ENCODE peak calls at places on chromosomes 16 and 17, in seven cellular contexts. M is SJCRH30; Q is heart left ventricle; I is CD4-positive, alpha-beta T cell; A is DND-41; R is uterus; T is HCT116. O is an unnamed sample.
A peak's percentile ranks its signal among the peaks of the same experiment; 100 is the strongest.

GRCh38 chr16:78926723-78927200 is 673.8 kb downstream of the MAF start:
- DNase-seq in I (no peak), Q (no peak), M (peak; percentile 70), T (no peak), R (no peak), A (no peak), O (no peak)

GRCh38 chr16:11550651-11551498 is 35.8 kb downstream of the LITAF start:
- DNase-seq in M (no peak), R (no peak), Q (no peak), I (no peak), T (no peak), A (no peak), O (no peak)

GRCh38 chr17:28747046-28747691 is 3.4 kb downstream of the TRAF4 start:
- DNase-seq in Q (no peak), T (no peak), I (no peak), A (no peak), M (no peak), R (no peak), O (peak; percentile 58)

GRCh38 chr17:34670618-34671017 is 91.2 kb downstream of the TMEM132E start:
- DNase-seq in A (no peak), Q (peak; percentile 8), T (no peak), I (no peak), M (no peak), R (no peak), O (no peak)

GRCh38 chr16:85479972-85480726 is 133.0 kb upstream of the GSE1 start:
- DNase-seq in A (no peak), T (no peak), Q (no peak), M (peak; percentile 88), I (no peak), R (no peak), O (no peak)

GRCh38 chr16:19135201-19135838 is 21.6 kb downstream of the ITPRIPL2 start:
- DNase-seq in M (no peak), Q (no peak), R (no peak), A (no peak), T (no peak), I (no peak), O (no peak)

GRCh38 chr17:37294888-37295287 is 80.9 kb upstream of the C17orf78 start:
- DNase-seq in R (no peak), T (no peak), Q (no peak), I (no peak), M (no peak), A (no peak), O (no peak)

GRCh38 chr17:75927286-75927922 is 13.4 kb downstream of the FBF1 start:
- DNase-seq in A (no peak), Q (no peak), I (no peak), R (no peak), T (peak; percentile 46), M (peak; percentile 53), O (peak; percentile 58)

GRCh38 chr16:165218-165538 is 600 bp upstream of the HBM start:
- DNase-seq in M (no peak), Q (no peak), A (no peak), T (no peak), I (no peak), R (no peak), O (no peak)

GRCh38 chr16:9297437-9298113 is 206.1 kb downstream of the HAPSTR1 start:
- DNase-seq in T (peak; percentile 34), Q (peak; percentile 23), M (peak; percentile 26), A (no peak), R (peak; percentile 18), I (no peak), O (peak; percentile 75)

GRCh38 chr17:7060165-7060890 is 16.4 kb upstream of the SLC16A11 start:
- DNase-seq in A (no peak), I (no peak), Q (no peak), T (peak; percentile 96), R (no peak), M (no peak), O (no peak)

GRCh38 chr17:2068101-2068518 is 13.2 kb downstream of the HIC1 start:
- DNase-seq in A (no peak), Q (no peak), M (no peak), T (no peak), R (peak; percentile 55), I (no peak), O (no peak)

GRCh38 chr17:8338806-8339205 is 834 bp upstream of the ODF4 start:
- DNase-seq in R (no peak), A (no peak), Q (no peak), T (no peak), I (no peak), M (no peak), O (no peak)

GRCh38 chr16:84278968-84279367 is 15.7 kb upstream of the WFDC1 start:
- DNase-seq in A (no peak), T (no peak), R (no peak), Q (no peak), M (no peak), I (no peak), O (no peak)

GRCh38 chr17:13017623-13018462 is at the start of gene ELAC2:
- DNase-seq in I (peak; percentile 90), M (peak; percentile 100), R (peak; percentile 97), Q (peak; percentile 98), T (peak; percentile 97), A (peak; percentile 96), O (peak; percentile 98)

GRCh38 chr17:36640346-36640745 is 39.0 kb downstream of the MRM1 start:
- DNase-seq in I (no peak), T (no peak), M (no peak), R (no peak), Q (no peak), A (no peak), O (no peak)

GRCh38 chr17:32523017-32523680 is 36.4 kb downstream of the CDK5R1 start:
- DNase-seq in M (no peak), Q (no peak), I (no peak), A (no peak), R (no peak), T (no peak), O (no peak)

GRCh38 chr17:45104029-45104428 is 28.3 kb downstream of the PLCD3 start:
- DNase-seq in T (no peak), A (no peak), R (no peak), Q (no peak), M (no peak), I (no peak), O (no peak)

GRCh38 chr17:10172241-10172741 is 26.1 kb downstream of the GAS7 start:
- DNase-seq in A (no peak), R (no peak), T (no peak), Q (no peak), M (no peak), I (no peak), O (no peak)

GRCh38 chr17:60630352-60630751 is 30.4 kb downstream of the PPM1D start:
- DNase-seq in R (peak; percentile 23), I (no peak), T (no peak), Q (peak; percentile 41), M (no peak), A (no peak), O (peak; percentile 59)

GRCh38 chr17:37107406-37108083 is 158.8 kb downstream of the AATF start:
- DNase-seq in T (no peak), R (no peak), A (no peak), I (no peak), Q (peak; percentile 64), M (no peak), O (peak; percentile 81)

DNA sequence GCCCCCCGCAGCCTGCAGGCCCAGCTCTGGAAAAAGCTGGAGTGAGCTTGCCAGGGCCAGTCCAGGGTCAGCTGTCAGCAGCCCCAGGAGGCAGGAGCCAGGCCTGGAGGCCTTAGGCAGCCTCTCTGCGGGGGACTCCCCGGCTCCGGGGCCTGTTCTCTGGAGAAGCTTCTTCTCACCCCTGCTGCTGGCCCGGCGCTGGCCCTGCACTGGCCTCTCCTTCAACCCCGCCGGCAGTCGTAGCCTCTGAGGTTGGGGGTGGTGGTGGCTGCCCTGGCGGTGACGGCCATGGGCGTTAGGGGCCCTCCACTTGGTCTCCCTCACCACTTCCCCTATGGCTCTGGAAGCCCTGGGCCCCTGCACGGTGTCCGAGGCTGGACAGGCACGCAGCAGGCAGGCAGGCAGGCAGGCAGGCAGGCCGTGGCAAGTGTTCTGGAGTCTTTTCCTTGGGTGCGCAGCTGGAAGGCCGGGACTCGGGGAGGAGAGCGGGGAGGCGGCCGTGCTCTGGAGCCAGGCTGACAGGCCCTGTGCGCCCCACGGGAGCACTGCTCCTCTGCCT is 2.1 kb downstream of the FOXF1 start:
- DNase-seq in Q (no peak), A (no peak), I (no peak), M (peak; percentile 52), R (no peak), T (no peak), O (no peak)
- H3K27ac ChIP-seq in Q (no peak overlapping the region), A (no peak overlapping the region), I (no peak overlapping the region), M (peak overlapping the region; percentile 76), R (peak overlapping the region; percentile 81), T (no peak overlapping the region), O (no peak overlapping the region)

GRCh38 chr16:57517397-57518367 is 18.7 kb downstream of the CCDC102A start:
- DNase-seq in I (no peak), T (no peak), A (no peak), R (no peak), M (no peak), Q (no peak), O (no peak)
- H3K27me3 ChIP-seq in I (no peaks in the 10 kb centered on the region), T (no peaks in the 10 kb centered on the region), A (no peaks in the 10 kb centered on the region), R (no peaks in the 10 kb centered on the region), M (no peaks in the 10 kb centered on the region), Q (no peaks in the 10 kb centered on the region), O (no peaks in the 10 kb centered on the region)

DNA sequence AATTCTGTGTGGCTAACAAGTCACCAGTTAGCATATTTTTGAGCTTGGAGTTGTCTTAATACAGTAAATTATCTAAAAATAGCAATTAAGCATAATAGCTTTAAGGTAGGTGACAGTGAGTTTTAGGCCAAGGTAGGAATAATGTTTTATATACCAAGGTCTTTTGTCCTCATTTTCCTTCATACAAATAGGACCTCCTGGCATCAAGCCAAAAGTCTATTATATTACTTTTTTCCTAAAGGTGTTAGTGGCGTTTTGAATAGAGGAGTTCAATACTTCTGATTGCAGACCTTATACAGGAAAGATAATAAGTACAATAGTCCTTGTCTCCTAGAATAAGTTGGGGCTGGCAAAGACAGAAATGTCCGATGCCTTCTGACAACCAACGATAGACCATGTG is 2277.7 kb downstream of the TP53TG3F start:
- DNase-seq in I (no peak), R (no peak), M (no peak), T (no peak), A (no peak), Q (no peak), O (no peak)
- H3K9me3 ChIP-seq in I (peaks cover 28% of the 10 kb centered on the region), R (no peaks in the 10 kb centered on the region), M (no peaks in the 10 kb centered on the region), T (no peaks in the 10 kb centered on the region), A (peaks cover 30% of the 10 kb centered on the region), Q (no peaks in the 10 kb centered on the region), O (no peaks in the 10 kb centered on the region)

GRCh38 chr17:48544356-48545021 is 420 bp downstream of the HOXB2 start:
- DNase-seq in M (peak; percentile 66), Q (peak; percentile 88), A (no peak), T (no peak), R (peak; percentile 92), I (peak; percentile 44), O (peak; percentile 97)
- H3K27ac ChIP-seq in M (peak overlapping the region; percentile 90), Q (peak overlapping the region; percentile 88), A (no peak overlapping the region), T (no peak overlapping the region), R (peak overlapping the region; percentile 97), I (peak overlapping the region; percentile 77), O (peak overlapping the region; percentile 80)

DNA sequence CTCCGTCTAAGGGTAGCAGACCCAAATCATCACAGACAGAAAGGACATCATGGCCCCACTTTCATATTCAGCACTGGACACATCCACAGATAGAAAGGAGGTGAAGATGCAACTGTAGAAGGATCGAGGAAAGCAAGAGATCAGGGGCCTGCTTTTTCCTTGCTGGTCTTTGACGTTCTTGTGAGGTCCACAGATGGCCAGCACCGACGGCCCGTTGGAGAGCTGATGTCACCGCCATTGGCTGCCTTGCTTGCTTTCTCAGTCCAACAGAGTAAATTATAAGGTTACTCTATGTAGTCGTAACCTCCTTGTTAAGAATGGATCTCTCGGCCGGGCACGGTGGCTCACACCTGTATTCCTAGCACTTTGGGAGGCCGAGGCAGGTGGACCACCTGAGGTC is 5.1 kb upstream of the RBFOX3 start:
- DNase-seq in I (no peak), M (no peak), R (no peak), Q (no peak), A (no peak), T (no peak), O (peak; percentile 26)
- H3K27me3 ChIP-seq in I (peaks cover 27% of the 10 kb centered on the region), M (peaks cover 66% of the 10 kb centered on the region), R (no peaks in the 10 kb centered on the region), Q (peaks cover 54% of the 10 kb centered on the region), A (peaks cover 6% of the 10 kb centered on the region), T (peaks cover 48% of the 10 kb centered on the region), O (no peaks in the 10 kb centered on the region)

O was measured in aorta.